ENCODE peak calls at places on chromosomes 7 and 10, in ten cellular contexts. One of them, this sample, is unnamed. For H3K4me1, the result is how much of the 10 kb centered on the place peaks cover.

GRCh38 chr10:23525406-23525805 is 86.5 kb downstream of the OTUD1 start:
- DNase-seq in DND-41: no peak
- DNase-seq in HepG2: peak
- DNase-seq in neural progenitor cell: no peak
- DNase-seq in PC-3: peak
- DNase-seq in endothelial cell of umbilical vein: no peak
- DNase-seq in astrocyte: no peak
- DNase-seq in hepatocyte: peak
- DNase-seq in fibroblast of lung: peak
- DNase-seq in K562: no peak
- DNase-seq in this sample: peak

GRCh38 chr10:77855404-77856155 is 71.0 kb downstream of the DLG5 start:
- DNase-seq in DND-41: no peak
- DNase-seq in HepG2: no peak
- DNase-seq in neural progenitor cell: no peak
- DNase-seq in PC-3: no peak
- DNase-seq in endothelial cell of umbilical vein: no peak
- DNase-seq in astrocyte: no peak
- DNase-seq in hepatocyte: no peak
- DNase-seq in fibroblast of lung: no peak
- DNase-seq in K562: no peak
- DNase-seq in this sample: no peak

GRCh38 chr10:103373544-103373943 is 5.8 kb downstream of the TAF5 start:
- DNase-seq in DND-41: no peak
- DNase-seq in HepG2: no peak
- DNase-seq in neural progenitor cell: no peak
- DNase-seq in PC-3: no peak
- DNase-seq in endothelial cell of umbilical vein: no peak
- DNase-seq in astrocyte: no peak
- DNase-seq in hepatocyte: no peak
- DNase-seq in fibroblast of lung: no peak
- DNase-seq in K562: no peak
- DNase-seq in this sample: no peak

GRCh38 chr10:13743101-13743693 is 156.4 kb downstream of the PRPF18 start:
- DNase-seq in DND-41: peak
- DNase-seq in HepG2: no peak
- DNase-seq in neural progenitor cell: no peak
- DNase-seq in PC-3: no peak
- DNase-seq in endothelial cell of umbilical vein: no peak
- DNase-seq in astrocyte: no peak
- DNase-seq in hepatocyte: no peak
- DNase-seq in fibroblast of lung: peak
- DNase-seq in K562: no peak
- DNase-seq in this sample: no peak

GRCh38 chr7:104859754-104860426 is 154.1 kb upstream of the KMT2E start:
- DNase-seq in DND-41: no peak
- DNase-seq in HepG2: no peak
- DNase-seq in neural progenitor cell: no peak
- DNase-seq in PC-3: no peak
- DNase-seq in endothelial cell of umbilical vein: no peak
- DNase-seq in astrocyte: no peak
- DNase-seq in hepatocyte: no peak
- DNase-seq in fibroblast of lung: no peak
- DNase-seq in K562: no peak
- DNase-seq in this sample: no peak

GRCh38 chr7:30344513-30344912 is 60.1 kb downstream of the ZNRF2 start:
- DNase-seq in DND-41: no peak
- DNase-seq in HepG2: no peak
- DNase-seq in neural progenitor cell: no peak
- DNase-seq in PC-3: no peak
- DNase-seq in endothelial cell of umbilical vein: no peak
- DNase-seq in astrocyte: no peak
- DNase-seq in hepatocyte: no peak
- DNase-seq in fibroblast of lung: no peak
- DNase-seq in K562: no peak
- DNase-seq in this sample: no peak

GRCh38 chr7:42035205-42035604 is 201.8 kb downstream of the GLI3 start:
- DNase-seq in DND-41: no peak
- DNase-seq in HepG2: no peak
- DNase-seq in neural progenitor cell: no peak
- DNase-seq in PC-3: no peak
- DNase-seq in endothelial cell of umbilical vein: no peak
- DNase-seq in astrocyte: no peak
- DNase-seq in hepatocyte: no peak
- DNase-seq in fibroblast of lung: no peak
- DNase-seq in K562: no peak
- DNase-seq in this sample: peak

GRCh38 chr7:8052824-8053223 is 84.2 kb downstream of the GLCCI1 start:
- DNase-seq in DND-41: no peak
- DNase-seq in HepG2: no peak
- DNase-seq in neural progenitor cell: no peak
- DNase-seq in PC-3: no peak
- DNase-seq in endothelial cell of umbilical vein: no peak
- DNase-seq in astrocyte: no peak
- DNase-seq in hepatocyte: no peak
- DNase-seq in fibroblast of lung: no peak
- DNase-seq in K562: no peak
- DNase-seq in this sample: no peak

GRCh38 chr10:101839421-101840063 is 4.1 kb downstream of the KCNIP2 start:
- DNase-seq in DND-41: peak
- DNase-seq in HepG2: no peak
- DNase-seq in neural progenitor cell: peak
- DNase-seq in PC-3: peak
- DNase-seq in endothelial cell of umbilical vein: no peak
- DNase-seq in astrocyte: no peak
- DNase-seq in hepatocyte: peak
- DNase-seq in fibroblast of lung: no peak
- DNase-seq in K562: peak
- DNase-seq in this sample: peak

GRCh38 chr7:142711196-142711595 is 38.1 kb upstream of the PRSS1 start:
- DNase-seq in DND-41: no peak
- DNase-seq in HepG2: no peak
- DNase-seq in neural progenitor cell: no peak
- DNase-seq in PC-3: peak
- DNase-seq in endothelial cell of umbilical vein: no peak
- DNase-seq in astrocyte: peak
- DNase-seq in hepatocyte: no peak
- DNase-seq in fibroblast of lung: peak
- DNase-seq in K562: no peak
- DNase-seq in this sample: no peak

GRCh38 chr10:70925377-70926214 is 37.2 kb upstream of the PCBD1 start:
- DNase-seq in DND-41: peak
- DNase-seq in HepG2: no peak
- DNase-seq in neural progenitor cell: peak
- DNase-seq in PC-3: peak
- DNase-seq in endothelial cell of umbilical vein: peak
- DNase-seq in astrocyte: no peak
- DNase-seq in hepatocyte: peak
- DNase-seq in fibroblast of lung: peak
- DNase-seq in K562: peak
- DNase-seq in this sample: peak

GRCh38 chr10:117627561-117627960 is 85.0 kb downstream of the EMX2 start:
- DNase-seq in DND-41: no peak
- DNase-seq in HepG2: no peak
- DNase-seq in neural progenitor cell: no peak
- DNase-seq in PC-3: no peak
- DNase-seq in endothelial cell of umbilical vein: no peak
- DNase-seq in astrocyte: no peak
- DNase-seq in hepatocyte: no peak
- DNase-seq in fibroblast of lung: no peak
- DNase-seq in K562: no peak
- DNase-seq in this sample: no peak

GRCh38 chr7:2629740-2630681 is 1.8 kb upstream of the TTYH3 start:
- DNase-seq in DND-41: no peak
- DNase-seq in HepG2: peak
- DNase-seq in neural progenitor cell: no peak
- DNase-seq in PC-3: peak
- DNase-seq in endothelial cell of umbilical vein: no peak
- DNase-seq in astrocyte: no peak
- DNase-seq in hepatocyte: peak
- DNase-seq in fibroblast of lung: no peak
- DNase-seq in K562: no peak
- DNase-seq in this sample: no peak

GRCh38 chr10:117681104-117681503 is 138.6 kb downstream of the EMX2 start:
- DNase-seq in DND-41: no peak
- DNase-seq in HepG2: no peak
- DNase-seq in neural progenitor cell: no peak
- DNase-seq in PC-3: no peak
- DNase-seq in endothelial cell of umbilical vein: no peak
- DNase-seq in astrocyte: no peak
- DNase-seq in hepatocyte: no peak
- DNase-seq in fibroblast of lung: no peak
- DNase-seq in K562: no peak
- DNase-seq in this sample: no peak

GRCh38 chr7:151244871-151245346 is 3.6 kb downstream of the SMARCD3 start:
- DNase-seq in DND-41: no peak
- DNase-seq in HepG2: no peak
- DNase-seq in neural progenitor cell: peak
- DNase-seq in PC-3: no peak
- DNase-seq in endothelial cell of umbilical vein: no peak
- DNase-seq in astrocyte: no peak
- DNase-seq in hepatocyte: no peak
- DNase-seq in fibroblast of lung: no peak
- DNase-seq in K562: no peak
- DNase-seq in this sample: no peak
- TF ChIP-seq EZH2 in DND-41: no peak
- TF ChIP-seq EZH2 in HepG2: peak
- TF ChIP-seq EZH2 in neural progenitor cell: no peak
- TF ChIP-seq EZH2 in PC-3: no peak
- TF ChIP-seq EZH2 in endothelial cell of umbilical vein: no peak
- TF ChIP-seq EZH2 in astrocyte: no peak
- TF ChIP-seq EZH2 in hepatocyte: no peak
- TF ChIP-seq EZH2 in fibroblast of lung: no peak
- TF ChIP-seq EZH2 in K562: no peak
- TF ChIP-seq EZH2 in this sample: no peak

GRCh38 chr7:65301007-65301406 is 72.6 kb upstream of the ZNF92 start:
- DNase-seq in DND-41: peak
- DNase-seq in HepG2: no peak
- DNase-seq in neural progenitor cell: no peak
- DNase-seq in PC-3: no peak
- DNase-seq in endothelial cell of umbilical vein: no peak
- DNase-seq in astrocyte: no peak
- DNase-seq in hepatocyte: no peak
- DNase-seq in fibroblast of lung: no peak
- DNase-seq in K562: no peak
- DNase-seq in this sample: no peak
- H3K4me1 ChIP-seq in DND-41: under half
- H3K4me1 ChIP-seq in HepG2: under half
- H3K4me1 ChIP-seq in neural progenitor cell: under half
- H3K4me1 ChIP-seq in PC-3: under half
- H3K4me1 ChIP-seq in endothelial cell of umbilical vein: under half
- H3K4me1 ChIP-seq in astrocyte: under half
- H3K4me1 ChIP-seq in hepatocyte: under half
- H3K4me1 ChIP-seq in fibroblast of lung: under half
- H3K4me1 ChIP-seq in K562: under half
- H3K4me1 ChIP-seq in this sample: under half

DNA sequence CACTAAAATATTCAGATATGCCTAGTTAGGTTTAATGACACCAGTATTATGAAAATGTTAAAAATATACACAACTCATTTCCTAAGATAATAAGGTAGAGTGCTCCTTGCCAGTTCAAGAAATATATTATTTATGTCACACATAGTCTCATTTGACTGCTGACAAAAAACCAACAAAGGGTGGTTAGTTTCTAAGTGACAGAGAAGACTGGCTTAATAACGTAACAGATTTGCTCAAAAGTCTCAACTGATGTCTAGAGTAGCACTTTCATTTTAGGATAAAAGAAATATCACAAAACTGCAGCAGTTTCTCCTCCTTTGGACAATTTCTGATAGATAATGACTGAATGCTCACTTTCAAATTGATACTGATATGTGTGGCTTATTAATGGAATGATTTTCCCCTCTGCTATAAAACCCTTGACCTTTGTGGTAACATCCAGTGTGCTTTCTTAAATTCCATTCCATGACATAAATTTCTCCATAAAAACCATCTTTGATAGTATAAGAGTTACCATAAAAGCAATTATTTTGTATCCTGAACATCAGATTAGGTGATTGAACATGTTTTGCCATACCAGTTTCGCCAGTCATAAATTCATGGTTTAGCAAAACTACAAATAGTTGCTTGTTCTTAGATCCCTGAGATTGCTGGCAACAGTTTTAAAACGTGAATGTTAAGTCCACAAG is 94.2 kb downstream of the NRBF2 start:
- DNase-seq in DND-41: no peak
- DNase-seq in HepG2: no peak
- DNase-seq in neural progenitor cell: no peak
- DNase-seq in PC-3: peak
- DNase-seq in endothelial cell of umbilical vein: no peak
- DNase-seq in astrocyte: peak
- DNase-seq in hepatocyte: no peak
- DNase-seq in fibroblast of lung: peak
- DNase-seq in K562: no peak
- DNase-seq in this sample: peak
- TF ChIP-seq EZH2 in DND-41: no peak
- TF ChIP-seq EZH2 in HepG2: no peak
- TF ChIP-seq EZH2 in neural progenitor cell: no peak
- TF ChIP-seq EZH2 in PC-3: no peak
- TF ChIP-seq EZH2 in endothelial cell of umbilical vein: no peak
- TF ChIP-seq EZH2 in astrocyte: no peak
- TF ChIP-seq EZH2 in hepatocyte: no peak
- TF ChIP-seq EZH2 in fibroblast of lung: no peak
- TF ChIP-seq EZH2 in K562: no peak
- TF ChIP-seq EZH2 in this sample: no peak

GRCh38 chr7:5553298-5553877 is 129.8 kb upstream of the TNRC18 start:
- DNase-seq in DND-41: no peak
- DNase-seq in HepG2: no peak
- DNase-seq in neural progenitor cell: no peak
- DNase-seq in PC-3: peak
- DNase-seq in endothelial cell of umbilical vein: no peak
- DNase-seq in astrocyte: no peak
- DNase-seq in hepatocyte: peak
- DNase-seq in fibroblast of lung: no peak
- DNase-seq in K562: peak
- DNase-seq in this sample: peak

GRCh38 chr7:5552123-5552522 is 128.5 kb upstream of the TNRC18 start:
- DNase-seq in DND-41: no peak
- DNase-seq in HepG2: no peak
- DNase-seq in neural progenitor cell: no peak
- DNase-seq in PC-3: no peak
- DNase-seq in endothelial cell of umbilical vein: no peak
- DNase-seq in astrocyte: no peak
- DNase-seq in hepatocyte: no peak
- DNase-seq in fibroblast of lung: no peak
- DNase-seq in K562: peak
- DNase-seq in this sample: no peak

GRCh38 chr7:5557920-5558401 is 134.3 kb upstream of the TNRC18 start:
- DNase-seq in DND-41: no peak
- DNase-seq in HepG2: peak
- DNase-seq in neural progenitor cell: no peak
- DNase-seq in PC-3: no peak
- DNase-seq in endothelial cell of umbilical vein: no peak
- DNase-seq in astrocyte: no peak
- DNase-seq in hepatocyte: peak
- DNase-seq in fibroblast of lung: no peak
- DNase-seq in K562: peak
- DNase-seq in this sample: peak

GRCh38 chr7:5550831-5551230 is 127.2 kb upstream of the TNRC18 start:
- DNase-seq in DND-41: no peak
- DNase-seq in HepG2: no peak
- DNase-seq in neural progenitor cell: no peak
- DNase-seq in PC-3: no peak
- DNase-seq in endothelial cell of umbilical vein: no peak
- DNase-seq in astrocyte: no peak
- DNase-seq in hepatocyte: no peak
- DNase-seq in fibroblast of lung: no peak
- DNase-seq in K562: no peak
- DNase-seq in this sample: no peak

GRCh38 chr7:5554287-5554785 is 130.7 kb upstream of the TNRC18 start:
- DNase-seq in DND-41: no peak
- DNase-seq in HepG2: no peak
- DNase-seq in neural progenitor cell: no peak
- DNase-seq in PC-3: no peak
- DNase-seq in endothelial cell of umbilical vein: no peak
- DNase-seq in astrocyte: no peak
- DNase-seq in hepatocyte: no peak
- DNase-seq in fibroblast of lung: no peak
- DNase-seq in K562: peak
- DNase-seq in this sample: no peak
- H3K4me1 ChIP-seq in DND-41: under half
- H3K4me1 ChIP-seq in HepG2: half or more
- H3K4me1 ChIP-seq in neural progenitor cell: under half
- H3K4me1 ChIP-seq in PC-3: under half
- H3K4me1 ChIP-seq in endothelial cell of umbilical vein: under half
- H3K4me1 ChIP-seq in astrocyte: under half
- H3K4me1 ChIP-seq in hepatocyte: under half
- H3K4me1 ChIP-seq in fibroblast of lung: under half
- H3K4me1 ChIP-seq in K562: half or more
- H3K4me1 ChIP-seq in this sample: under half

This sample was measured in GM23248.